ENCODE peak calls at places on chromosome 14, in four cellular contexts. One of them, this sample, is unnamed.

GRCh38 chr14:51035611-51036192 is 59.2 kb downstream of the TRIM9 start:
- DNase-seq in colonic mucosa: no peak
- DNase-seq in progenitor cell of endocrine pancreas: no peak
- DNase-seq in astrocyte of the spinal cord: peak
- DNase-seq in this sample: no peak

GRCh38 chr14:82710257-82710841 is 1176.7 kb upstream of the SEL1L start:
- DNase-seq in colonic mucosa: peak
- DNase-seq in progenitor cell of endocrine pancreas: peak
- DNase-seq in astrocyte of the spinal cord: peak
- DNase-seq in this sample: no peak

GRCh38 chr14:36935976-36936678 is 236.3 kb downstream of the SLC25A21 start:
- DNase-seq in colonic mucosa: no peak
- DNase-seq in progenitor cell of endocrine pancreas: no peak
- DNase-seq in astrocyte of the spinal cord: no peak
- DNase-seq in this sample: no peak

GRCh38 chr14:55019968-55020554 is 6.8 kb downstream of the WDHD1 start:
- DNase-seq in colonic mucosa: no peak
- DNase-seq in progenitor cell of endocrine pancreas: no peak
- DNase-seq in astrocyte of the spinal cord: no peak
- DNase-seq in this sample: no peak

GRCh38 chr14:32028599-32028998 is 48.5 kb upstream of the ARHGAP5 start:
- DNase-seq in colonic mucosa: no peak
- DNase-seq in progenitor cell of endocrine pancreas: no peak
- DNase-seq in astrocyte of the spinal cord: peak
- DNase-seq in this sample: no peak

GRCh38 chr14:59534361-59534987 is 42.1 kb downstream of the CCDC175 start:
- DNase-seq in colonic mucosa: no peak
- DNase-seq in progenitor cell of endocrine pancreas: no peak
- DNase-seq in astrocyte of the spinal cord: no peak
- DNase-seq in this sample: no peak

GRCh38 chr14:68937790-68938514 is 41.1 kb downstream of the ACTN1 start:
- DNase-seq in colonic mucosa: peak
- DNase-seq in progenitor cell of endocrine pancreas: no peak
- DNase-seq in astrocyte of the spinal cord: peak
- DNase-seq in this sample: no peak

GRCh38 chr14:53793790-53794560 is 162.7 kb downstream of the BMP4 start:
- DNase-seq in colonic mucosa: peak
- DNase-seq in progenitor cell of endocrine pancreas: no peak
- DNase-seq in astrocyte of the spinal cord: peak
- DNase-seq in this sample: no peak

GRCh38 chr14:57865450-57866198 is at the start of gene SLC35F4:
- DNase-seq in colonic mucosa: no peak
- DNase-seq in progenitor cell of endocrine pancreas: peak
- DNase-seq in astrocyte of the spinal cord: peak
- DNase-seq in this sample: no peak

GRCh38 chr14:104204660-104205149 is 66.3 kb downstream of the KIF26A start:
- DNase-seq in colonic mucosa: no peak
- DNase-seq in progenitor cell of endocrine pancreas: no peak
- DNase-seq in astrocyte of the spinal cord: no peak
- DNase-seq in this sample: no peak

GRCh38 chr14:101251812-101252442 is 309.4 kb upstream of the DIO3 start:
- DNase-seq in colonic mucosa: no peak
- DNase-seq in progenitor cell of endocrine pancreas: no peak
- DNase-seq in astrocyte of the spinal cord: no peak
- DNase-seq in this sample: no peak

GRCh38 chr14:71711619-71712018 is 220.6 kb upstream of the RGS6 start:
- DNase-seq in colonic mucosa: no peak
- DNase-seq in progenitor cell of endocrine pancreas: no peak
- DNase-seq in astrocyte of the spinal cord: peak
- DNase-seq in this sample: no peak

GRCh38 chr14:94598816-94599655 is 13.2 kb upstream of the SERPINA3 start:
- DNase-seq in colonic mucosa: peak
- DNase-seq in progenitor cell of endocrine pancreas: peak
- DNase-seq in astrocyte of the spinal cord: peak
- DNase-seq in this sample: no peak
- TF ChIP-seq CTCF in colonic mucosa: no peak
- TF ChIP-seq CTCF in progenitor cell of endocrine pancreas: peak
- TF ChIP-seq CTCF in astrocyte of the spinal cord: peak
- TF ChIP-seq CTCF in this sample: no peak

GRCh38 chr14:43898709-43899108 is 608.4 kb downstream of the FSCB start:
- DNase-seq in colonic mucosa: no peak
- DNase-seq in progenitor cell of endocrine pancreas: no peak
- DNase-seq in astrocyte of the spinal cord: no peak
- DNase-seq in this sample: no peak
- TF ChIP-seq CTCF in colonic mucosa: no peak
- TF ChIP-seq CTCF in progenitor cell of endocrine pancreas: peak
- TF ChIP-seq CTCF in astrocyte of the spinal cord: no peak
- TF ChIP-seq CTCF in this sample: no peak

GRCh38 chr14:95174184-95174804 is 17.0 kb upstream of the DICER1 start:
- DNase-seq in colonic mucosa: no peak
- DNase-seq in progenitor cell of endocrine pancreas: no peak
- DNase-seq in astrocyte of the spinal cord: peak
- DNase-seq in this sample: no peak
- TF ChIP-seq CTCF in colonic mucosa: no peak
- TF ChIP-seq CTCF in progenitor cell of endocrine pancreas: no peak
- TF ChIP-seq CTCF in astrocyte of the spinal cord: peak
- TF ChIP-seq CTCF in this sample: no peak

DNA sequence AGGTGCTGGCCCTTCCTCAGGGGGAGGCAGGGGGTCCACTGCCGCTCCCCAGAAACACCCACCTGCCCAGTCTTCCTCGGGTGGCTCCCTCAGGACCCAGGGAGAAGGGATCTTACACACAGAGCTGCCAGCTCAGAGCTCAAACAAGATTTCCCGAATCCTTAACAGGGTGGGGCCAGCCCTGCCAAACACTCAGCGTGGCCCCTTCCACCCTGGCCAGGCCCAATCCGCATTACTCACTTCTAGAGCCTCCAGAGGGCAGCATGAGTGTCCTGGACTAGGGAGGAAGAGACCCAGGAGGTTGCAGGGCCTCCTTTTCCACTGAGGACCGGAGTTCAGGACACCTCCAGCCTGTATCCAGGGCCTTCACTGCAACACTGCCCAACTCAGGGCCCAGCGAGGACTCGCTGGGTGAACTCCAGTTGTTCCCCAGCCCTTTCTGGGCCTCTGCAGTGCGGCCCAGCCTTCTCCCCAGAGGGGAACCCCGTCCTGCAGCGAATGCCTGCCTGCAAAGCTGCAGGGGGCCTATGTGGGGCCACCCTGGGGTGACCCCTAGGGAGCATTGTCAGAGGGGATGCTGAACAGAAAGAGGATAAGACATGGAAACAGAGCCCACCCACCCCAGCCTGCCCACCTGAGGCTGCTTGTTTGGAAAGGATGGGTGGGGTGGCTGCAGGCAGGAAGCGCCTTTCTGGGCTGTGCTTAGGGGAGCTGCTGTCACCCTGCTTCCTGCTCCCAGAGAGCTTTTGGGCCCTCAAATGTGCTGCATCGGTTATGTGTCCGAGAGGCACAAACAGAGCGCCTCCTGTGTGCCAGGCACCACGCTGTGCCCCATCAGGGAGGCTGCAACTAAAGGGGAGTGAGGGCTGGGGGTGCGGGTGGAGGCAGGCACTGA is 43.8 kb downstream of the CCNK start:
- DNase-seq in colonic mucosa: peak
- DNase-seq in progenitor cell of endocrine pancreas: no peak
- DNase-seq in astrocyte of the spinal cord: peak
- DNase-seq in this sample: no peak
- TF ChIP-seq CTCF in colonic mucosa: no peak
- TF ChIP-seq CTCF in progenitor cell of endocrine pancreas: peak
- TF ChIP-seq CTCF in astrocyte of the spinal cord: peak
- TF ChIP-seq CTCF in this sample: no peak

This sample was measured in natural killer cell.